ENCODE peak calls at places on chromosomes 6 and 20, in seven cellular contexts. F is IMR-90, E is H9, K is mesenchymal stem cell, T is mesendoderm, S is H1, Y is trophoblast cell. U is an unnamed sample.

GRCh38 chr20:2108498-2108897 is 6.9 kb downstream of the STK35 start:
- DNase-seq in T (no peak), K (no peak), E (no peak), F (no peak), Y (no peak), S (no peak), U (no peak)

GRCh38 chr6:79404261-79404660 is 133.0 kb downstream of the LCA5 start:
- DNase-seq in Y (no peak), K (no peak), S (no peak), E (peak), F (no peak), T (peak), U (no peak)

GRCh38 chr6:54073487-54073886 is 37.8 kb upstream of the MLIP start:
- DNase-seq in Y (no peak), F (no peak), S (no peak), E (no peak), T (peak), K (no peak), U (no peak)

GRCh38 chr20:10848810-10849370 is 175.1 kb upstream of the JAG1 start:
- DNase-seq in K (peak), F (peak), Y (peak), S (peak), T (peak), E (peak), U (peak)

GRCh38 chr6:111238464-111239119 is 151.3 kb downstream of the SLC16A10 start:
- DNase-seq in F (peak), S (no peak), K (peak), E (no peak), Y (peak), T (no peak), U (no peak)

GRCh38 chr6:15184441-15184861 is 61.4 kb upstream of the JARID2 start:
- DNase-seq in E (no peak), S (no peak), Y (peak), T (no peak), F (no peak), K (no peak), U (no peak)

GRCh38 chr6:158337332-158337731 is 25.1 kb downstream of the TULP4 start:
- DNase-seq in T (no peak), E (no peak), Y (no peak), F (no peak), K (no peak), S (no peak), U (no peak)

GRCh38 chr6:27332692-27333641 is 20.9 kb upstream of the POM121L2 start:
- DNase-seq in E (peak), T (peak), S (peak), Y (peak), F (peak), K (peak), U (peak)

GRCh38 chr6:168713839-168714238 is 272.9 kb downstream of the SMOC2 start:
- DNase-seq in E (no peak), F (no peak), S (no peak), K (no peak), Y (peak), T (peak), U (no peak)

GRCh38 chr6:93419304-93420162 is at the start of gene EPHA7:
- DNase-seq in T (peak), Y (peak), F (peak), K (peak), E (peak), S (peak), U (peak)

GRCh38 chr20:325889-326644 is 715 bp downstream of the SOX12 start:
- DNase-seq in F (peak), E (peak), S (no peak), K (peak), Y (peak), T (peak), U (peak)

GRCh38 chr6:7073810-7074525 is 33.8 kb upstream of the RREB1 start:
- DNase-seq in S (no peak), K (no peak), F (no peak), T (no peak), Y (peak), E (no peak), U (no peak)

GRCh38 chr20:47137231-47137865 is 219.2 kb downstream of the ZMYND8 start:
- DNase-seq in K (no peak), S (no peak), T (no peak), F (peak), E (no peak), Y (no peak), U (no peak)

GRCh38 chr6:164169355-164169754 is 754.8 kb downstream of the QKI start:
- DNase-seq in K (no peak), F (no peak), T (no peak), S (no peak), E (no peak), Y (no peak), U (no peak)

GRCh38 chr6:42131531-42131930 is 10.9 kb downstream of the C6orf132 start:
- DNase-seq in E (no peak), T (no peak), Y (no peak), F (peak), K (peak), S (no peak), U (no peak)

GRCh38 chr20:45489083-45489531 is 19.6 kb downstream of the WFDC2 start:
- DNase-seq in F (no peak), E (no peak), Y (peak), S (no peak), T (peak), K (no peak), U (no peak)

GRCh38 chr6:77040566-77041195 is 422.6 kb downstream of the HTR1B start:
- DNase-seq in K (no peak), E (no peak), S (no peak), T (no peak), Y (peak), F (peak), U (no peak)

GRCh38 chr6:131958551-131959470 is 7.6 kb upstream of the CCN2 start:
- DNase-seq in K (no peak), T (no peak), E (no peak), S (no peak), F (no peak), Y (no peak), U (no peak)

GRCh38 chr20:20712004-20712473 is 405 bp downstream of the RALGAPA2 start:
- DNase-seq in Y (peak), F (no peak), S (no peak), K (no peak), T (peak), E (no peak), U (no peak)

GRCh38 chr20:9301129-9302072 is 213.0 kb upstream of the LAMP5 start:
- DNase-seq in K (peak), S (no peak), T (no peak), F (peak), Y (no peak), E (no peak), U (no peak)

GRCh38 chr6:129701721-129702455 is 8.1 kb downstream of the ARHGAP18 start:
- DNase-seq in F (peak), Y (peak), K (peak), E (no peak), S (no peak), T (no peak), U (no peak)

GRCh38 chr20:43096471-43096870 is 93.2 kb downstream of the PTPRT start:
- DNase-seq in E (peak), Y (no peak), K (no peak), S (no peak), T (peak), F (no peak), U (no peak)

GRCh38 chr6:29295181-29295585 is 6.3 kb upstream of the OR14J1 start:
- DNase-seq in K (no peak), T (no peak), F (no peak), S (no peak), Y (no peak), E (no peak), U (no peak)

GRCh38 chr20:42074944-42075343 is 456.8 kb upstream of the CHD6 start:
- DNase-seq in Y (no peak), K (no peak), F (no peak), S (no peak), E (no peak), T (no peak), U (no peak)

GRCh38 chr6:21668794-21669193 is 75.2 kb downstream of the SOX4 start:
- DNase-seq in S (no peak), Y (no peak), F (no peak), T (no peak), E (no peak), K (no peak), U (no peak)

GRCh38 chr6:125986956-125987617 is 747 bp downstream of the TRMT11 start:
- DNase-seq in Y (peak), T (peak), F (peak), K (peak), S (no peak), E (no peak), U (no peak)

GRCh38 chr6:28658475-28659249 is 133.0 kb downstream of the GPX5 start:
- DNase-seq in S (no peak), K (peak), E (peak), F (peak), T (peak), Y (peak), U (no peak)

GRCh38 chr6:40326689-40327404 is 260.3 kb downstream of the LRFN2 start:
- DNase-seq in K (no peak), T (no peak), S (no peak), F (no peak), E (no peak), Y (no peak), U (no peak)

GRCh38 chr6:90221403-90221802 is 75.2 kb downstream of the BACH2 start:
- DNase-seq in S (no peak), T (peak), E (no peak), Y (no peak), K (no peak), F (no peak), U (no peak)

GRCh38 chr6:40308533-40309306 is 278.4 kb downstream of the LRFN2 start:
- DNase-seq in T (peak), F (peak), E (peak), K (peak), S (peak), Y (peak), U (peak)

GRCh38 chr6:121848523-121849255 is 413.2 kb downstream of the GJA1 start:
- DNase-seq in Y (no peak), T (no peak), K (no peak), E (no peak), F (peak), S (no peak), U (no peak)

GRCh38 chr6:31815025-31815838 is at the start of the genes HSPA1A and HSPA1L:
- DNase-seq in E (peak), K (peak), F (peak), Y (peak), S (peak), T (peak), U (peak)

GRCh38 chr6:43376551-43376981 is 7.1 kb upstream of the ZNF318 start:
- DNase-seq in S (no peak), F (peak), Y (peak), T (no peak), E (no peak), K (peak), U (no peak)

GRCh38 chr6:82385961-82386360 is 22.3 kb downstream of the TPBG start:
- DNase-seq in Y (peak), K (no peak), T (no peak), E (no peak), F (no peak), S (no peak), U (no peak)

GRCh38 chr6:82380566-82381185 is 17.1 kb downstream of the TPBG start:
- DNase-seq in S (no peak), F (no peak), E (no peak), K (no peak), T (no peak), Y (no peak), U (no peak)

GRCh38 chr6:82381278-82381677 is 17.7 kb downstream of the TPBG start:
- DNase-seq in T (no peak), E (no peak), K (no peak), Y (no peak), S (no peak), F (no peak), U (no peak)

GRCh38 chr6:82385102-82385501 is 21.5 kb downstream of the TPBG start:
- DNase-seq in T (peak), S (no peak), F (no peak), Y (no peak), E (no peak), K (no peak), U (no peak)

GRCh38 chr6:82385546-82385945 is 21.9 kb downstream of the TPBG start:
- DNase-seq in K (no peak), F (no peak), E (no peak), Y (no peak), S (no peak), T (no peak), U (no peak)
- H4K8ac ChIP-seq in K (no peak), F (no peak), E (no peak), Y (no peak), S (no peak), T (no peak), U (no peak)

GRCh38 chr6:70985151-70985550 is 28.3 kb upstream of the B3GAT2 start:
- DNase-seq in S (no peak), E (no peak), K (no peak), F (no peak), Y (no peak), T (no peak), U (no peak)
- H4K8ac ChIP-seq in S (no peak), E (no peak), K (no peak), F (no peak), Y (no peak), T (no peak), U (no peak)

DNA sequence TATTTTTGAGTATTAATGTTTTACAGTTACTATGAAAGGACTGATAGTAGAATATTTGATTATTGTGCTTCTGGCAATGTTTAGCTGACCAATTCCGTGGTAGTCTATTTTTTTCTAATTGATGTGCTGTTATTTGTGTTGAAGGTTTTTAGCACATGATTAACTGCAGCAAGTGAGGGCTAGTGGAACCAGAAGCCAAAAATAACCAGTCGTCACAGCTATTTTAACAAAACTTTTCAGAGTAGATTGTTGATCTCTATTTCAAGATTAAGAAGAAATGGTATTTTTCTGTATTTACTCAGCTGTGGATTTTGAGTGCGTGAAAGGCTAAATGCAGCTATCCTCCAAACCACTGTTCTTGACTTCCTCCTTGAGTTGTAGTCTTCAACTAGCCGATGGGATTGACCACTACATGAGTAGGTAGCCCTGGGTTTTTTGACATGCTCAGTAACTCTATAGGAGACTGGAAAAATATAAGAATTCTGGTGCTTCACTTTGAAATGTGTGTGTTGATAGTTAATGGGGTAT is 258.0 kb downstream of the ZFAND3 start:
- DNase-seq in T (no peak), Y (no peak), E (no peak), F (no peak), S (no peak), K (no peak), U (no peak)
- H4K8ac ChIP-seq in T (no peak), Y (no peak), E (no peak), F (no peak), S (no peak), K (no peak), U (no peak)

GRCh38 chr6:56755040-56755439 is 112.4 kb upstream of the DST start:
- DNase-seq in T (no peak), Y (no peak), S (no peak), K (no peak), E (no peak), F (no peak), U (no peak)
- H4K8ac ChIP-seq in T (no peak), Y (no peak), S (no peak), K (peak), E (no peak), F (no peak), U (no peak)

DNA sequence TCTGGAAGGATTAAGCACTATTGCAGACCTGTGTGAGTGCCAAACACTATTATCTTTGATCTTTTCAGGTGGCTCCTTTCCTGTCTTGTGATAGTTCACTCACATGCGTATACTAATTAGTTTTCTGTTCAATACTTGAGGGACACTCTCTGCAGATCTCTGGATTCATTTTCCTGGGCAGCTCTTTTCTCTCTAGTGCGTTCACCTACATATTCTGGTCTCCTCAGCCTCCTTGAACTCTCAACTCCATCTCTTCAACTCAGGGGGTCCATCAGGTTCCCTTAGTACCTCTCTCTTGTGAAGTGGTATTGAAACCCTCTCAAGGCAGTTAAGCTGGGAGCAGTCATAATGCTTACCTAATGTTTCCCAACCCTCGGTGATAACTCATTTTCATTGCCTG is 1218.1 kb upstream of the MAP3K7 start:
- DNase-seq in K (no peak), F (no peak), E (no peak), S (no peak), Y (no peak), T (no peak), U (no peak)
- H4K8ac ChIP-seq in K (no peak), F (no peak), E (no peak), S (no peak), Y (no peak), T (no peak), U (no peak)

U was measured in neuronal stem cell.